ENCODE peak calls at places on chromosomes 6 and 20, in six cellular contexts. One of them, this sample, is unnamed.

GRCh38 chr20:37336369-37337207 is 9.4 kb upstream of the SRC start:
- DNase-seq in uterus: peak
- DNase-seq in HCT116: no peak
- DNase-seq in coronary artery: no peak
- DNase-seq in stimulated activated CD4-positive, alpha-beta T cell treated with anti-CD3 and anti-CD28 coated beads, Interleukin-1b, Interleukin-23, amount 100 ng/mL, for 24 hours: no peak
- DNase-seq in lower lobe of right lung: peak
- DNase-seq in this sample: peak

GRCh38 chr6:79913369-79913768 is 34.0 kb downstream of the ELOVL4 start:
- DNase-seq in lower lobe of right lung: no peak
- DNase-seq in stimulated activated CD4-positive, alpha-beta T cell treated with anti-CD3 and anti-CD28 coated beads, Interleukin-1b, Interleukin-23, amount 100 ng/mL, for 24 hours: no peak
- DNase-seq in uterus: no peak
- DNase-seq in HCT116: no peak
- DNase-seq in coronary artery: no peak
- DNase-seq in this sample: no peak

GRCh38 chr6:73293331-73293730 is 30.3 kb upstream of the KHDC1 start:
- DNase-seq in uterus: no peak
- DNase-seq in stimulated activated CD4-positive, alpha-beta T cell treated with anti-CD3 and anti-CD28 coated beads, Interleukin-1b, Interleukin-23, amount 100 ng/mL, for 24 hours: no peak
- DNase-seq in coronary artery: no peak
- DNase-seq in lower lobe of right lung: no peak
- DNase-seq in HCT116: no peak
- DNase-seq in this sample: no peak

GRCh38 chr6:63816979-63817436 is 181.4 kb downstream of the PHF3 start:
- DNase-seq in coronary artery: no peak
- DNase-seq in lower lobe of right lung: no peak
- DNase-seq in HCT116: no peak
- DNase-seq in uterus: no peak
- DNase-seq in stimulated activated CD4-positive, alpha-beta T cell treated with anti-CD3 and anti-CD28 coated beads, Interleukin-1b, Interleukin-23, amount 100 ng/mL, for 24 hours: no peak
- DNase-seq in this sample: no peak

GRCh38 chr6:102051720-102052119 is 658.2 kb downstream of the GRIK2 start:
- DNase-seq in HCT116: no peak
- DNase-seq in uterus: no peak
- DNase-seq in stimulated activated CD4-positive, alpha-beta T cell treated with anti-CD3 and anti-CD28 coated beads, Interleukin-1b, Interleukin-23, amount 100 ng/mL, for 24 hours: no peak
- DNase-seq in lower lobe of right lung: no peak
- DNase-seq in coronary artery: no peak
- DNase-seq in this sample: no peak

GRCh38 chr20:32358883-32359632 is 927 bp downstream of the ASXL1 start:
- DNase-seq in lower lobe of right lung: peak
- DNase-seq in stimulated activated CD4-positive, alpha-beta T cell treated with anti-CD3 and anti-CD28 coated beads, Interleukin-1b, Interleukin-23, amount 100 ng/mL, for 24 hours: peak
- DNase-seq in uterus: peak
- DNase-seq in coronary artery: peak
- DNase-seq in HCT116: no peak
- DNase-seq in this sample: peak

GRCh38 chr6:165636415-165637048 is 26.5 kb downstream of the PDE10A start:
- DNase-seq in lower lobe of right lung: no peak
- DNase-seq in stimulated activated CD4-positive, alpha-beta T cell treated with anti-CD3 and anti-CD28 coated beads, Interleukin-1b, Interleukin-23, amount 100 ng/mL, for 24 hours: no peak
- DNase-seq in coronary artery: no peak
- DNase-seq in uterus: no peak
- DNase-seq in HCT116: no peak
- DNase-seq in this sample: no peak

GRCh38 chr6:118810420-118811027 is 83.4 kb upstream of the ASF1A start:
- DNase-seq in HCT116: no peak
- DNase-seq in stimulated activated CD4-positive, alpha-beta T cell treated with anti-CD3 and anti-CD28 coated beads, Interleukin-1b, Interleukin-23, amount 100 ng/mL, for 24 hours: peak
- DNase-seq in uterus: no peak
- DNase-seq in coronary artery: no peak
- DNase-seq in lower lobe of right lung: peak
- DNase-seq in this sample: no peak

GRCh38 chr20:35690265-35690664 is 8.9 kb downstream of the NFS1 start:
- DNase-seq in uterus: no peak
- DNase-seq in stimulated activated CD4-positive, alpha-beta T cell treated with anti-CD3 and anti-CD28 coated beads, Interleukin-1b, Interleukin-23, amount 100 ng/mL, for 24 hours: no peak
- DNase-seq in HCT116: no peak
- DNase-seq in lower lobe of right lung: no peak
- DNase-seq in coronary artery: no peak
- DNase-seq in this sample: peak

GRCh38 chr6:86251106-86251505 is 608.4 kb upstream of the SYNCRIP start:
- DNase-seq in uterus: no peak
- DNase-seq in stimulated activated CD4-positive, alpha-beta T cell treated with anti-CD3 and anti-CD28 coated beads, Interleukin-1b, Interleukin-23, amount 100 ng/mL, for 24 hours: no peak
- DNase-seq in coronary artery: no peak
- DNase-seq in HCT116: no peak
- DNase-seq in lower lobe of right lung: no peak
- DNase-seq in this sample: no peak

GRCh38 chr20:62523473-62524203 is 47.8 kb upstream of the GATA5 start:
- DNase-seq in uterus: no peak
- DNase-seq in HCT116: peak
- DNase-seq in coronary artery: no peak
- DNase-seq in stimulated activated CD4-positive, alpha-beta T cell treated with anti-CD3 and anti-CD28 coated beads, Interleukin-1b, Interleukin-23, amount 100 ng/mL, for 24 hours: peak
- DNase-seq in lower lobe of right lung: no peak
- DNase-seq in this sample: no peak

GRCh38 chr6:74597266-74597665 is 608.6 kb downstream of the COL12A1 start:
- DNase-seq in stimulated activated CD4-positive, alpha-beta T cell treated with anti-CD3 and anti-CD28 coated beads, Interleukin-1b, Interleukin-23, amount 100 ng/mL, for 24 hours: no peak
- DNase-seq in coronary artery: no peak
- DNase-seq in uterus: no peak
- DNase-seq in HCT116: no peak
- DNase-seq in lower lobe of right lung: no peak
- DNase-seq in this sample: peak

GRCh38 chr20:53900380-53900999 is 169.9 kb downstream of the BCAS1 start:
- DNase-seq in HCT116: no peak
- DNase-seq in coronary artery: no peak
- DNase-seq in lower lobe of right lung: no peak
- DNase-seq in stimulated activated CD4-positive, alpha-beta T cell treated with anti-CD3 and anti-CD28 coated beads, Interleukin-1b, Interleukin-23, amount 100 ng/mL, for 24 hours: no peak
- DNase-seq in uterus: no peak
- DNase-seq in this sample: peak

GRCh38 chr6:53888931-53889330 is 94.1 kb downstream of the LRRC1 start:
- DNase-seq in stimulated activated CD4-positive, alpha-beta T cell treated with anti-CD3 and anti-CD28 coated beads, Interleukin-1b, Interleukin-23, amount 100 ng/mL, for 24 hours: no peak
- DNase-seq in uterus: no peak
- DNase-seq in lower lobe of right lung: no peak
- DNase-seq in HCT116: no peak
- DNase-seq in coronary artery: no peak
- DNase-seq in this sample: no peak

GRCh38 chr6:158776737-158777136 is 42.4 kb downstream of the EZR start:
- DNase-seq in coronary artery: no peak
- DNase-seq in uterus: no peak
- DNase-seq in stimulated activated CD4-positive, alpha-beta T cell treated with anti-CD3 and anti-CD28 coated beads, Interleukin-1b, Interleukin-23, amount 100 ng/mL, for 24 hours: no peak
- DNase-seq in lower lobe of right lung: no peak
- DNase-seq in HCT116: no peak
- DNase-seq in this sample: no peak

GRCh38 chr20:57342829-57343228 is 8.2 kb upstream of the RAE1 start:
- DNase-seq in uterus: no peak
- DNase-seq in HCT116: no peak
- DNase-seq in stimulated activated CD4-positive, alpha-beta T cell treated with anti-CD3 and anti-CD28 coated beads, Interleukin-1b, Interleukin-23, amount 100 ng/mL, for 24 hours: no peak
- DNase-seq in coronary artery: no peak
- DNase-seq in lower lobe of right lung: no peak
- DNase-seq in this sample: no peak

GRCh38 chr6:71349395-71349794 is 60.8 kb downstream of the OGFRL1 start:
- DNase-seq in HCT116: peak
- DNase-seq in stimulated activated CD4-positive, alpha-beta T cell treated with anti-CD3 and anti-CD28 coated beads, Interleukin-1b, Interleukin-23, amount 100 ng/mL, for 24 hours: no peak
- DNase-seq in lower lobe of right lung: no peak
- DNase-seq in uterus: no peak
- DNase-seq in coronary artery: no peak
- DNase-seq in this sample: no peak

GRCh38 chr20:50447817-50448216 is 62.4 kb upstream of the PTPN1 start:
- DNase-seq in lower lobe of right lung: no peak
- DNase-seq in uterus: no peak
- DNase-seq in HCT116: no peak
- DNase-seq in stimulated activated CD4-positive, alpha-beta T cell treated with anti-CD3 and anti-CD28 coated beads, Interleukin-1b, Interleukin-23, amount 100 ng/mL, for 24 hours: no peak
- DNase-seq in coronary artery: no peak
- DNase-seq in this sample: no peak

GRCh38 chr20:21615617-21616080 is 89.8 kb upstream of the PAX1 start:
- DNase-seq in uterus: no peak
- DNase-seq in coronary artery: no peak
- DNase-seq in lower lobe of right lung: peak
- DNase-seq in HCT116: peak
- DNase-seq in stimulated activated CD4-positive, alpha-beta T cell treated with anti-CD3 and anti-CD28 coated beads, Interleukin-1b, Interleukin-23, amount 100 ng/mL, for 24 hours: peak
- DNase-seq in this sample: peak

GRCh38 chr20:52913650-52914387 is 58.3 kb upstream of the TSHZ2 start:
- DNase-seq in lower lobe of right lung: no peak
- DNase-seq in stimulated activated CD4-positive, alpha-beta T cell treated with anti-CD3 and anti-CD28 coated beads, Interleukin-1b, Interleukin-23, amount 100 ng/mL, for 24 hours: no peak
- DNase-seq in uterus: no peak
- DNase-seq in HCT116: no peak
- DNase-seq in coronary artery: no peak
- DNase-seq in this sample: no peak

GRCh38 chr6:116616757-116617093 is 446 bp downstream of the RSPH4A start:
- DNase-seq in uterus: no peak
- DNase-seq in stimulated activated CD4-positive, alpha-beta T cell treated with anti-CD3 and anti-CD28 coated beads, Interleukin-1b, Interleukin-23, amount 100 ng/mL, for 24 hours: no peak
- DNase-seq in HCT116: no peak
- DNase-seq in lower lobe of right lung: no peak
- DNase-seq in coronary artery: peak
- DNase-seq in this sample: peak

GRCh38 chr6:98648211-98648914 is 186.0 kb upstream of the POU3F2 start:
- DNase-seq in uterus: no peak
- DNase-seq in lower lobe of right lung: no peak
- DNase-seq in coronary artery: no peak
- DNase-seq in stimulated activated CD4-positive, alpha-beta T cell treated with anti-CD3 and anti-CD28 coated beads, Interleukin-1b, Interleukin-23, amount 100 ng/mL, for 24 hours: no peak
- DNase-seq in HCT116: no peak
- DNase-seq in this sample: no peak

GRCh38 chr20:3102575-3103368 is 18.2 kb upstream of the AVP start:
- DNase-seq in coronary artery: no peak
- DNase-seq in uterus: no peak
- DNase-seq in lower lobe of right lung: no peak
- DNase-seq in stimulated activated CD4-positive, alpha-beta T cell treated with anti-CD3 and anti-CD28 coated beads, Interleukin-1b, Interleukin-23, amount 100 ng/mL, for 24 hours: no peak
- DNase-seq in HCT116: no peak
- DNase-seq in this sample: peak

GRCh38 chr6:107153061-107153460 is 37.7 kb upstream of the BEND3 start:
- DNase-seq in lower lobe of right lung: no peak
- DNase-seq in HCT116: no peak
- DNase-seq in coronary artery: no peak
- DNase-seq in stimulated activated CD4-positive, alpha-beta T cell treated with anti-CD3 and anti-CD28 coated beads, Interleukin-1b, Interleukin-23, amount 100 ng/mL, for 24 hours: no peak
- DNase-seq in uterus: no peak
- DNase-seq in this sample: no peak

GRCh38 chr20:21781446-21782075 is 76.1 kb downstream of the PAX1 start:
- DNase-seq in HCT116: no peak
- DNase-seq in lower lobe of right lung: no peak
- DNase-seq in coronary artery: no peak
- DNase-seq in stimulated activated CD4-positive, alpha-beta T cell treated with anti-CD3 and anti-CD28 coated beads, Interleukin-1b, Interleukin-23, amount 100 ng/mL, for 24 hours: no peak
- DNase-seq in uterus: no peak
- DNase-seq in this sample: no peak

GRCh38 chr6:149934249-149935156 is 7.3 kb upstream of the ULBP2 start:
- DNase-seq in uterus: peak
- DNase-seq in coronary artery: peak
- DNase-seq in HCT116: peak
- DNase-seq in lower lobe of right lung: no peak
- DNase-seq in stimulated activated CD4-positive, alpha-beta T cell treated with anti-CD3 and anti-CD28 coated beads, Interleukin-1b, Interleukin-23, amount 100 ng/mL, for 24 hours: peak
- DNase-seq in this sample: peak

GRCh38 chr6:22632561-22632960 is 63.2 kb downstream of the HDGFL1 start:
- DNase-seq in uterus: no peak
- DNase-seq in coronary artery: no peak
- DNase-seq in lower lobe of right lung: no peak
- DNase-seq in HCT116: no peak
- DNase-seq in stimulated activated CD4-positive, alpha-beta T cell treated with anti-CD3 and anti-CD28 coated beads, Interleukin-1b, Interleukin-23, amount 100 ng/mL, for 24 hours: no peak
- DNase-seq in this sample: no peak

GRCh38 chr6:104301921-104302320 is 557.8 kb downstream of the HACE1 start:
- DNase-seq in lower lobe of right lung: no peak
- DNase-seq in HCT116: no peak
- DNase-seq in uterus: no peak
- DNase-seq in coronary artery: no peak
- DNase-seq in stimulated activated CD4-positive, alpha-beta T cell treated with anti-CD3 and anti-CD28 coated beads, Interleukin-1b, Interleukin-23, amount 100 ng/mL, for 24 hours: no peak
- DNase-seq in this sample: no peak

GRCh38 chr20:61725966-61726365 is 339.7 kb downstream of the TAF4 start:
- DNase-seq in uterus: no peak
- DNase-seq in HCT116: no peak
- DNase-seq in lower lobe of right lung: peak
- DNase-seq in coronary artery: no peak
- DNase-seq in stimulated activated CD4-positive, alpha-beta T cell treated with anti-CD3 and anti-CD28 coated beads, Interleukin-1b, Interleukin-23, amount 100 ng/mL, for 24 hours: no peak
- DNase-seq in this sample: no peak

GRCh38 chr20:32537657-32538525 is 47.2 kb downstream of the NOL4L start:
- DNase-seq in coronary artery: no peak
- DNase-seq in lower lobe of right lung: no peak
- DNase-seq in HCT116: no peak
- DNase-seq in uterus: no peak
- DNase-seq in stimulated activated CD4-positive, alpha-beta T cell treated with anti-CD3 and anti-CD28 coated beads, Interleukin-1b, Interleukin-23, amount 100 ng/mL, for 24 hours: no peak
- DNase-seq in this sample: no peak

GRCh38 chr6:114514153-114514552 is 171.3 kb upstream of the HS3ST5 start:
- DNase-seq in HCT116: no peak
- DNase-seq in coronary artery: no peak
- DNase-seq in stimulated activated CD4-positive, alpha-beta T cell treated with anti-CD3 and anti-CD28 coated beads, Interleukin-1b, Interleukin-23, amount 100 ng/mL, for 24 hours: no peak
- DNase-seq in uterus: no peak
- DNase-seq in lower lobe of right lung: no peak
- DNase-seq in this sample: no peak

GRCh38 chr6:111230351-111231077 is 143.2 kb downstream of the SLC16A10 start:
- DNase-seq in uterus: no peak
- DNase-seq in lower lobe of right lung: no peak
- DNase-seq in stimulated activated CD4-positive, alpha-beta T cell treated with anti-CD3 and anti-CD28 coated beads, Interleukin-1b, Interleukin-23, amount 100 ng/mL, for 24 hours: no peak
- DNase-seq in HCT116: no peak
- DNase-seq in coronary artery: no peak
- DNase-seq in this sample: peak

GRCh38 chr6:73129653-73130443 is 95.4 kb downstream of the KHDC1L start:
- DNase-seq in uterus: peak
- DNase-seq in lower lobe of right lung: peak
- DNase-seq in coronary artery: peak
- DNase-seq in HCT116: peak
- DNase-seq in stimulated activated CD4-positive, alpha-beta T cell treated with anti-CD3 and anti-CD28 coated beads, Interleukin-1b, Interleukin-23, amount 100 ng/mL, for 24 hours: peak
- DNase-seq in this sample: peak

GRCh38 chr6:144064831-144065668 is 30.3 kb downstream of the SF3B5 start:
- DNase-seq in HCT116: no peak
- DNase-seq in lower lobe of right lung: no peak
- DNase-seq in uterus: no peak
- DNase-seq in coronary artery: no peak
- DNase-seq in stimulated activated CD4-positive, alpha-beta T cell treated with anti-CD3 and anti-CD28 coated beads, Interleukin-1b, Interleukin-23, amount 100 ng/mL, for 24 hours: no peak
- DNase-seq in this sample: peak

GRCh38 chr20:49028684-49029083 is 17.4 kb upstream of the CSE1L start:
- DNase-seq in HCT116: no peak
- DNase-seq in stimulated activated CD4-positive, alpha-beta T cell treated with anti-CD3 and anti-CD28 coated beads, Interleukin-1b, Interleukin-23, amount 100 ng/mL, for 24 hours: no peak
- DNase-seq in coronary artery: no peak
- DNase-seq in uterus: no peak
- DNase-seq in lower lobe of right lung: no peak
- DNase-seq in this sample: peak

This sample was measured in osteoblast.